ENCODE peak calls at places on chromosomes 2 and 18, in nine cellular contexts. P is aorta, D is astrocyte, J is keratinocyte, M is GM23248, L is Caco-2, Q is IMR-90, Y is pancreas, E is tibial nerve. I is an unnamed sample. For H3K4me1 and H3K9me3, the result is how much of the 10 kb centered on the place peaks cover.

GRCh38 chr2:3334392-3334791 is 43.2 kb downstream of the EIPR1 start:
- DNase-seq in Y (no peak), J (no peak), M (no peak), P (no peak), D (no peak), E (no peak), Q (no peak), L (no peak), I (no peak)

GRCh38 chr18:34710430-34711386 is 610 bp downstream of the DTNA start:
- DNase-seq in D (peak), Y (no peak), Q (peak), J (no peak), M (peak), P (no peak), L (no peak), E (no peak), I (no peak)

GRCh38 chr2:164700390-164700789 is 79.1 kb upstream of the GRB14 start:
- DNase-seq in D (peak), L (no peak), J (no peak), P (no peak), M (peak), E (no peak), Y (no peak), Q (peak), I (no peak)

GRCh38 chr18:23574611-23575308 is 11.5 kb downstream of the NPC1 start:
- DNase-seq in Q (no peak), Y (no peak), D (no peak), J (no peak), L (no peak), E (no peak), P (no peak), M (no peak), I (no peak)

GRCh38 chr2:142966281-142966680 is 88.8 kb downstream of the KYNU start:
- DNase-seq in Y (no peak), M (peak), Q (peak), E (no peak), D (peak), J (no peak), P (no peak), L (no peak), I (no peak)

GRCh38 chr2:169659314-169659713 is 34.9 kb downstream of the CFAP210 start:
- DNase-seq in E (no peak), Q (no peak), Y (no peak), L (no peak), P (no peak), M (no peak), D (no peak), J (no peak), I (no peak)

GRCh38 chr2:104408266-104408665 is 445.6 kb upstream of the POU3F3 start:
- DNase-seq in J (no peak), Q (no peak), E (no peak), D (peak), P (no peak), M (peak), L (no peak), Y (no peak), I (no peak)

GRCh38 chr2:96962567-96963203 is 23.7 kb downstream of the FAM178B start:
- DNase-seq in M (no peak), J (no peak), Y (no peak), Q (no peak), L (no peak), D (no peak), P (no peak), E (no peak), I (no peak)

GRCh38 chr2:149990965-149991364 is 403.4 kb upstream of the MMADHC start:
- DNase-seq in P (no peak), Y (no peak), E (no peak), D (no peak), L (no peak), J (no peak), Q (no peak), M (no peak), I (no peak)

GRCh38 chr2:208491648-208492047 is 85.1 kb downstream of the PTH2R start:
- DNase-seq in P (no peak), M (no peak), E (no peak), L (no peak), Q (no peak), D (no peak), Y (no peak), J (no peak), I (no peak)

GRCh38 chr2:196112408-196113039 is 43.9 kb upstream of the DNAH7 start:
- DNase-seq in D (peak), J (peak), P (no peak), E (no peak), Y (no peak), M (peak), L (no peak), Q (peak), I (no peak)

GRCh38 chr2:146124741-146125140 is 1604.8 kb upstream of the ZEB2 start:
- DNase-seq in L (no peak), M (peak), Y (no peak), J (no peak), P (no peak), E (no peak), D (peak), Q (peak), I (no peak)

GRCh38 chr2:61426267-61426897 is 44.5 kb downstream of the USP34 start:
- DNase-seq in P (no peak), J (no peak), D (no peak), L (peak), E (no peak), M (peak), Q (no peak), Y (peak), I (peak)

GRCh38 chr2:235737396-235737795 is 243.6 kb downstream of the AGAP1 start:
- DNase-seq in D (no peak), Q (no peak), J (no peak), P (no peak), E (no peak), L (no peak), M (no peak), Y (no peak), I (no peak)

GRCh38 chr2:66494708-66495107 is 59.8 kb downstream of the MEIS1 start:
- DNase-seq in Y (peak), P (no peak), D (peak), J (peak), Q (peak), M (peak), L (no peak), E (no peak), I (no peak)

GRCh38 chr18:30730915-30731314 is 311.6 kb downstream of the DSC3 start:
- DNase-seq in J (no peak), E (no peak), P (no peak), D (no peak), Y (no peak), Q (no peak), M (no peak), L (no peak), I (no peak)

GRCh38 chr2:102932521-102932920 is 170.7 kb downstream of the TMEM182 start:
- DNase-seq in P (no peak), D (no peak), E (no peak), Y (no peak), J (no peak), Q (no peak), L (no peak), M (no peak), I (no peak)

GRCh38 chr2:45283764-45284620 is 274.7 kb upstream of the SIX2 start:
- DNase-seq in P (peak), E (no peak), D (peak), J (peak), Y (no peak), M (peak), Q (peak), L (no peak), I (no peak)

GRCh38 chr2:6011871-6012380 is 319.7 kb downstream of the SOX11 start:
- DNase-seq in M (no peak), D (no peak), Q (no peak), Y (no peak), E (no peak), P (no peak), L (no peak), J (no peak), I (no peak)

GRCh38 chr2:202609381-202610145 is 25.2 kb upstream of the FAM117B start:
- DNase-seq in M (peak), D (no peak), L (no peak), Q (no peak), J (peak), P (no peak), E (no peak), Y (no peak), I (no peak)

GRCh38 chr2:122478108-122478507 is 722.7 kb downstream of the TSN start:
- DNase-seq in L (no peak), J (no peak), E (no peak), Q (no peak), D (no peak), M (peak), Y (no peak), P (no peak), I (no peak)

GRCh38 chr2:197869501-197870111 is 65.2 kb downstream of the PLCL1 start:
- DNase-seq in Q (no peak), P (no peak), L (no peak), M (peak), E (no peak), J (no peak), Y (no peak), D (peak), I (no peak)

GRCh38 chr2:60353406-60353800 is 200.1 kb downstream of the BCL11A start:
- DNase-seq in J (no peak), M (no peak), P (no peak), Y (no peak), L (no peak), Q (no peak), D (no peak), E (no peak), I (no peak)

GRCh38 chr2:237404413-237404812 is 9.6 kb downstream of the COL6A3 start:
- DNase-seq in D (no peak), L (no peak), E (no peak), P (no peak), M (no peak), Y (no peak), J (no peak), Q (no peak), I (no peak)
- H3K4me1 ChIP-seq in D (under half), L (under half), E (under half), P (under half), M (half or more), Y (under half), J (under half), Q (under half), I (under half)

GRCh38 chr18:58152216-58152615 is 108.2 kb downstream of the NEDD4L start:
- DNase-seq in P (no peak), L (no peak), J (no peak), E (no peak), D (no peak), Q (no peak), Y (no peak), M (no peak), I (no peak)

GRCh38 chr18:58156516-58156915 is 112.5 kb downstream of the NEDD4L start:
- DNase-seq in P (no peak), Q (no peak), Y (peak), M (no peak), J (no peak), D (no peak), L (no peak), E (no peak), I (no peak)

GRCh38 chr18:58148954-58149471 is 105.0 kb downstream of the NEDD4L start:
- DNase-seq in Q (no peak), E (no peak), P (no peak), L (no peak), D (no peak), Y (no peak), J (no peak), M (no peak), I (no peak)

GRCh38 chr18:58150772-58151171 is 106.7 kb downstream of the NEDD4L start:
- DNase-seq in Q (no peak), L (no peak), J (no peak), E (no peak), P (no peak), Y (no peak), D (no peak), M (no peak), I (no peak)

DNA sequence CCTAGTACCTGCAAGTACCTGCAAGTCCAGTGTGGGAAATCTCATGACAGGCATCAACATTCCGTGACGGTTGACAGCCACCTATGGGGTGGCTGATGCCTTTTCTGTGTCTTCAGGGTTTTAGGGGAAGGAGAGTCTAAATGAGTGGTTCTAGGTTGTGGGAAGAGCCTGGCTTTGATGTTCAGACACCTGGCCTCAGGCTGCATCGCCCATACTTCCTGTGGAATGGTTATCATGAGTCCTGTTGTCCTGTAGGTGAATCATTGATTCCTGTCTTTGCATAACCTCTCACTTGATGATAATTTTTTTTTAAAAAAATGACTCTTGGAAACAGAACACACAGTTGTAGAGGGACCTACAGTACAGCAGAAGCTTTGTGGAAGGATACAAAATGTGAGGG is 108.9 kb downstream of the NEDD4L start:
- DNase-seq in Y (no peak), Q (no peak), E (no peak), J (no peak), M (no peak), L (no peak), P (no peak), D (no peak), I (no peak)
- H3K9me3 ChIP-seq in Y (under half), Q (under half), E (under half), J (under half), M (under half), L (under half), P (under half), D (under half), I (under half)

DNA sequence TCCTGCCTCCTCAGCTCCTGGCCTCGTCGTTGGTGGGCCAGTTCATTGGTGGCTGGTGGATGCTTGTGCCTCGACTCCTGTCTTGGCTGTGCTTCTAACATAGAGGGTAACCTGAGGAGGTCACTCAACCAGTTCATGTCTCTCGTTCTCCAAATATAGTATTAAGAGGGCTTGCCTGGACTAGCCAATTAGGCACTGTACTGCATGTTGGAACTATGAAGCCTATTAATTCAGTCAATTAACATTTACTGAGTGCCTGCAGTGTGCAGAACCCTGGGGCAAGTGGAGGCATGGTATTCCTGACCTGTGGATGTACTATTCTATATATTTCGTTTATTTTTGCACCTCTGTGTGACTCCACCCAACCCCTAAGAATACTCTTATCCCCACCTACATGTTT is 89.9 kb upstream of the PELI1 start:
- DNase-seq in M (no peak), Q (no peak), E (no peak), P (no peak), Y (no peak), J (no peak), D (no peak), L (no peak), I (no peak)
- H3K4me3 ChIP-seq in M (no peak), Q (no peak), E (no peak), P (no peak), Y (no peak), J (no peak), D (no peak), L (no peak), I (no peak)

DNA sequence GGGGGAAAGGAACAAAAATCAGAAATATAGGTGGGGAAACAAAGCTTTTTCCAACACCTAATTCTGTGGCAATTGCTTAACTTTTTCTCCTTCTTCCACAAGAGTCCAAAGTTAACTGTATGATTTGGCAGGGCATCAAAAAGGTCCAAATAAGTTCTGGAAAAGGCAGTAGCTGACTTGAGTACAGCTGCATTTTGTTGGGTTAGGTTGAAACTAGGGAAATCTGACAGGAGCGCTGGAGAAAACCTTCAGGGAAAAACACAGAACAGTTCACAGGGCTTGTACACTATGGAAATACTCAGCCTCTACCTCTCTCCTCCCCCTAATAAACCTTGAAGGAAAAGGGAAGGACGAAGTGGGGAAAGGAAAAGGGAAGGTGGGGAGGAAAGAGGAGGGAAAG is 438.6 kb downstream of the ZEB2 start:
- DNase-seq in M (no peak), P (no peak), J (no peak), D (no peak), L (no peak), Q (no peak), Y (no peak), E (no peak), I (no peak)
- H3K4me1 ChIP-seq in M (half or more), P (under half), J (under half), D (under half), L (under half), Q (under half), Y (under half), E (under half), I (under half)

DNA sequence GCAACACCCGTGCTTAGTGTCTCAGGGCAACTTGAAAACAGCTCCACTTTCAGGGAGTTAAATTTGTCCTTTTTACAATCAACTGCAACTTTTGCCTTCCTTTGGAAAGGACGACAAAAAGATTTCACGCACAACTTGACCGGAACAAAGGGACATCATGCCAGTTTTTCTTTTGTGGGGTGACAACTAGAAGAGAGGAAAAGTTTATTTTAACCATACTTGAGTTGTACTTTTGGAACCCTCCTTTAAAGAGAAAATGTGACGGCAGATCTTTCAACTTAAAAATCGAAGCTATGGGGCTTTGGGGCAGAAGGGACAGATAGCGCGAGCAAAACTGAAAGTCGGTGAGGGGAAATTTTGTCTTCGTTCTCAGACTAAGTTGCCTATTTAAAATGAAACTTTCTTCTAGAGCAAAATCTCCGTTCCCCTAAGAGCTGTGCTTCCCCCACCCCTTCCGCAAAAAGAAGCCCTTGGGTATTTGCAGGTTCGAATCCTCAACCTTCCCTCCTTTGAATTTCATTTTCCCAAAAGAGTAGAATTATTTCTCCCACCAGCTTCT is 5.5 kb upstream of the ONECUT2 start:
- DNase-seq in Q (no peak), L (no peak), E (no peak), J (no peak), D (no peak), M (no peak), P (no peak), Y (no peak), I (no peak)
- H3K9me3 ChIP-seq in Q (under half), L (under half), E (under half), J (under half), D (under half), M (under half), P (under half), Y (under half), I (under half)

GRCh38 chr2:136246086-136246669 is 128.2 kb upstream of the CXCR4 start:
- DNase-seq in J (no peak), P (peak), Y (no peak), L (no peak), D (peak), M (peak), Q (peak), E (no peak), I (peak)
- H3K4me3 ChIP-seq in J (no peak), P (no peak), Y (no peak), L (no peak), D (no peak), M (no peak), Q (no peak), E (no peak), I (no peak)

GRCh38 chr2:231300020-231300721 is 95.3 kb upstream of the B3GNT7 start:
- DNase-seq in Y (peak), L (no peak), M (no peak), Q (no peak), J (no peak), E (no peak), P (no peak), D (peak), I (no peak)
- H3K4me1 ChIP-seq in Y (under half), L (under half), M (under half), Q (under half), J (under half), E (under half), P (under half), D (under half), I (under half)